ENCODE peak calls at places on chromosomes 16 and 17, in five cellular contexts. W is brain microvascular endothelial cell, J is epithelial cell of prostate, L is prostate gland, S is upper lobe of left lung. N is an unnamed sample.
A peak's percentile ranks its signal among the peaks of the same experiment; 100 is the strongest.

GRCh38 chr17:62963296-62963695 is 2.7 kb upstream of the TANC2 start:
- DNase-seq in S (no peak), W (peak; percentile 66), L (no peak), J (peak; percentile 22), N (no peak)

GRCh38 chr16:55389426-55390073 is 65.5 kb downstream of the IRX6 start:
- DNase-seq in S (peak; percentile 88), W (no peak), L (no peak), J (peak; percentile 20), N (no peak)

GRCh38 chr16:30527635-30528178 is 1.3 kb upstream of the ZNF768 start:
- DNase-seq in S (peak; percentile 55), W (no peak), L (peak; percentile 75), J (peak; percentile 81), N (no peak)

GRCh38 chr17:15288859-15289258 is 23.7 kb upstream of the PMP22 start:
- DNase-seq in W (no peak), S (no peak), L (no peak), J (no peak), N (no peak)

GRCh38 chr17:72870437-72870985 is 222.0 kb downstream of the SLC39A11 start:
- DNase-seq in L (no peak), J (no peak), W (no peak), S (no peak), N (no peak)

GRCh38 chr16:2795714-2796143 is 2.5 kb upstream of the PRSS41 start:
- DNase-seq in J (peak; percentile 6), W (no peak), S (no peak), L (no peak), N (no peak)

GRCh38 chr16:11601911-11602310 is 15.2 kb upstream of the LITAF start:
- DNase-seq in S (no peak), J (no peak), L (no peak), W (no peak), N (no peak)

GRCh38 chr16:48444574-48444973 is 59.4 kb upstream of the SIAH1 start:
- DNase-seq in S (no peak), J (peak; percentile 51), W (peak; percentile 90), L (no peak), N (no peak)

GRCh38 chr17:61416540-61417363 is 17.1 kb downstream of the TBX2 start:
- DNase-seq in W (peak; percentile 77), L (peak; percentile 77), J (no peak), S (peak; percentile 81), N (peak; percentile 48)

GRCh38 chr16:67271446-67271845 is 7.9 kb upstream of the PLEKHG4 start:
- DNase-seq in S (no peak), J (no peak), L (no peak), W (no peak), N (no peak)

GRCh38 chr16:13429411-13429810 is 490.5 kb upstream of the ERCC4 start:
- DNase-seq in L (no peak), J (no peak), S (no peak), W (no peak), N (no peak)

GRCh38 chr17:65190467-65191095 is 53.4 kb downstream of the RGS9 start:
- DNase-seq in L (no peak), J (no peak), S (no peak), W (peak; percentile 45), N (no peak)

GRCh38 chr17:28610372-28610771 is 3.6 kb downstream of the RSKR start:
- DNase-seq in L (no peak), S (no peak), J (no peak), W (no peak), N (no peak)

GRCh38 chr16:79601092-79601977 is 798 bp upstream of the MAF start:
- DNase-seq in W (peak; percentile 34), J (no peak), L (peak; percentile 48), S (peak; percentile 64), N (no peak)

GRCh38 chr17:43013296-43013695 is 6.7 kb downstream of the IFI35 start:
- DNase-seq in W (no peak), J (no peak), L (no peak), S (no peak), N (no peak)

GRCh38 chr17:79752175-79752574 is 21.4 kb downstream of the ENPP7 start:
- DNase-seq in W (no peak), S (no peak), J (no peak), L (no peak), N (no peak)

GRCh38 chr17:77127735-77128361 is 12.9 kb upstream of the SEC14L1 start:
- DNase-seq in L (peak; percentile 22), W (peak; percentile 74), J (no peak), S (peak; percentile 83), N (no peak)

GRCh38 chr16:88628512-88628974 is 9.8 kb upstream of the IL17C start:
- DNase-seq in S (no peak), L (no peak), W (no peak), J (no peak), N (no peak)

GRCh38 chr16:67177743-67178699 is 5.7 kb downstream of the MATCAP1 start:
- DNase-seq in S (peak; percentile 88), L (peak; percentile 85), J (peak; percentile 89), W (no peak), N (no peak)

GRCh38 chr16:65409505-65409904 is 287.6 kb upstream of the CDH11 start:
- DNase-seq in L (no peak), J (no peak), S (no peak), W (no peak), N (no peak)

GRCh38 chr16:50519602-50520001 is 28.6 kb upstream of the NKD1 start:
- DNase-seq in L (no peak), S (no peak), J (no peak), W (no peak), N (no peak)

GRCh38 chr16:84724619-84725307 is 25.0 kb downstream of the USP10 start:
- DNase-seq in S (no peak), J (no peak), W (no peak), L (no peak), N (no peak)

GRCh38 chr17:3918372-3919122 is 2.3 kb upstream of the P2RX1 start:
- DNase-seq in S (no peak), L (no peak), J (no peak), W (no peak), N (no peak)

GRCh38 chr17:71361691-71362450 is 758.9 kb upstream of the SOX9 start:
- DNase-seq in W (no peak), L (no peak), S (no peak), J (no peak), N (no peak)

GRCh38 chr17:49404371-49404770 is 10.3 kb downstream of the PHB1 start:
- DNase-seq in L (no peak), S (peak; percentile 41), J (no peak), W (no peak), N (no peak)
- H3K27ac ChIP-seq in L (peak overlapping the region; percentile 84), S (peak overlapping the region; percentile 72), J (no peak overlapping the region), W (no peak overlapping the region), N (peak overlapping the region; percentile 71)

GRCh38 chr16:21157632-21158031 is 842 bp upstream of the LDAF1 start:
- DNase-seq in W (no peak), S (no peak), L (no peak), J (no peak), N (no peak)
- H3K27ac ChIP-seq in W (no peak overlapping the region), S (peak overlapping the region; percentile 87), L (peak overlapping the region; percentile 84), J (peak overlapping the region; percentile 72), N (no peak overlapping the region)

DNA sequence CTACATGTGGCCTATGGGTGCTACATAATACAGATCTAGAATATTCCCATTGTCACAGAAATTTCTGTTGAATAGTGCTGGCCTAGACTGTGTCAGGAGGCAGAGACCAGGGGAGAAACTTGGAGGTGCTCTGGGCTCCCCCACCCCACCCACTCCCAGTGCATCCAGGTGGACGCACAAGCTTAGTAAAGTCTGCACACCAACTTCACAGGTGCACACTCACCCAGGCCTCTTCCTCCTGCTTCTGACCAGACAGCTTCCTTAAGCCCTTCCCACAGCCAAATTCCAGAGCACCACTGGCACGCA is 7.6 kb upstream of the CNP start:
- DNase-seq in S (no peak), L (no peak), J (no peak), W (no peak), N (no peak)
- H3K27ac ChIP-seq in S (no peak overlapping the region), L (no peak overlapping the region), J (no peak overlapping the region), W (no peak overlapping the region), N (no peak overlapping the region)

DNA sequence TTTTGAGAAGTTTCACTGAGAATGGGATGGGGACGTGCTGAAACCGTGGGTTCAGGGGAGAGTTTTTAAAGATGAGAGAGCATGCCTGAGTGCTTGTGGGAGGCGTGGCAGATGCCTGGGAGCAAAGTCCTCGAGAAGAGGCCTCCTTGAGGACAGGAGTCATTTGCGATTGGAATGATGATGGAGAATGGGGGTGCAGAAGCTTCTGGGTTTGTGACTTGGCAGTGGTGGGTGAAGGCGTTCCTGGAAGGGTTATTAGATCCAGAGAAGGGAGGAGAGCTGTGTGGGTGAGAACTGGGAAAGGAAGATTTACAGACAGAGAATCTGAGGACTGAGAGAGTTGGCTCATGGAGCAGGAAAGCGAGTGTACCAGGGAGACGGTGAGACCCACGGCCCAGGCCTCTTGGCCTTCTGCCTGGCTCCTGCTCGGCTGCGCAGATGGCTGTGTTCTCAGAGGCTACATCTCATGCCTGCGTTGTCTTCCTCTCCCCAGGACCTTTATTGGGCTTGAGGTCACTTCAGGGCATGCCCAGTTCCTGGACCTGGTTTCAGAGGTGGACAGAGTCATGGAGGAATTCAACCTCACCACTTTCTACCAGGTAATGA is 8.6 kb upstream of the MMP15 start:
- DNase-seq in J (no peak), S (no peak), W (no peak), L (no peak), N (no peak)
- H3K27ac ChIP-seq in J (no peak overlapping the region), S (no peak overlapping the region), W (no peak overlapping the region), L (no peak overlapping the region), N (no peak overlapping the region)

GRCh38 chr16:68800257-68800875 is 43.0 kb upstream of the TANGO6 start:
- DNase-seq in L (peak; percentile 83), S (peak; percentile 55), J (no peak), W (peak; percentile 92), N (no peak)

GRCh38 chr16:68798398-68798797 is 44.9 kb upstream of the TANGO6 start:
- DNase-seq in S (no peak), J (peak; percentile 24), W (no peak), L (peak; percentile 44), N (no peak)

GRCh38 chr16:68806422-68806821 is 36.9 kb upstream of the TANGO6 start:
- DNase-seq in S (no peak), J (no peak), W (no peak), L (no peak), N (no peak)

GRCh38 chr16:68802190-68802589 is 41.1 kb upstream of the TANGO6 start:
- DNase-seq in L (no peak), J (no peak), W (peak; percentile 84), S (no peak), N (no peak)
- H3K27ac ChIP-seq in L (no peak overlapping the region), J (peak overlapping the region; percentile 71), W (peak overlapping the region; percentile 72), S (no peak overlapping the region), N (no peak overlapping the region)

DNA sequence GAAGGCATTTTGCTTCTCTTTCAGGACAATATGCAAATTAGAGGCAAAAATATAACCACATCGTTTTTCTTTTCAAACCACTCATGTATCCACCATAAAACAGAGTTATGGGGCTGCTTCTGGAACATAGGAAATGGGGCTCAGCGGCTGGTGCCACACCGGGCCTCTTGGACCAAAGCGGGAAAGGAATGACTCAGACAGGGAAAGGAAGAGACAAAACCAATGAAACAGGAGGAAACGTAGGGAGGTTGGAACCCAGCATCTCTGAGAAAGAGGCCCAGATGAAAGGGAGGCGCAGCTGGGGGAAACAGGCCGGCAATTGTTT is 28.5 kb downstream of the CUEDC1 start:
- DNase-seq in W (no peak), S (no peak), L (no peak), J (no peak), N (no peak)
- H3K27ac ChIP-seq in W (no peak overlapping the region), S (peak overlapping the region; percentile 17), L (peak overlapping the region; percentile 76), J (no peak overlapping the region), N (peak overlapping the region; percentile 95)

GRCh38 chr16:17459903-17460521 is 10.7 kb downstream of the XYLT1 start:
- DNase-seq in L (no peak), S (no peak), J (no peak), W (no peak), N (no peak)
- H3K27ac ChIP-seq in L (no peak overlapping the region), S (no peak overlapping the region), J (no peak overlapping the region), W (no peak overlapping the region), N (no peak overlapping the region)